ENCODE peak calls at places on chromosomes 4 and X, in nine cellular contexts. Y is left lung; X is HT-29; B is CD8-positive, alpha-beta memory T cell; M is neural progenitor cell; L is ELR; T is ACHN; S is KG1; N is naive thymus-derived CD4-positive, alpha-beta T cell. P is an unnamed sample.

GRCh38 chr4:6702761-6703160 is 6.9 kb downstream of the MRFAP1L1 start:
- DNase-seq in Y (no peak), X (no peak), B (no peak), M (no peak), L (no peak), T (no peak), S (no peak), N (no peak), P (no peak)

GRCh38 chrX:100995469-100995868 is 26.0 kb downstream of the ARL13A start:
- DNase-seq in Y (no peak), X (no peak), B (no peak), M (no peak), L (peak), T (peak), S (no peak), N (no peak), P (peak)

GRCh38 chr4:172147702-172148101 is 334.5 kb downstream of the GALNTL6 start:
- DNase-seq in Y (no peak), X (no peak), B (no peak), M (no peak), L (peak), T (peak), S (no peak), N (no peak), P (no peak)

GRCh38 chr4:164621886-164622521 is 131.9 kb upstream of the SMIM31 start:
- DNase-seq in Y (no peak), X (no peak), B (no peak), M (no peak), L (no peak), T (no peak), S (no peak), N (no peak), P (peak)

GRCh38 chr4:79176351-79176750 is 149.5 kb downstream of the NAA11 start:
- DNase-seq in Y (no peak), X (no peak), B (no peak), M (no peak), L (no peak), T (no peak), S (no peak), N (no peak), P (no peak)

GRCh38 chr4:77170926-77171325 is 13.9 kb downstream of the CCNG2 start:
- DNase-seq in Y (no peak), X (no peak), B (no peak), M (no peak), L (no peak), T (no peak), S (no peak), N (no peak), P (no peak)

GRCh38 chr4:82282875-82283274 is 90.9 kb downstream of the HNRNPD start:
- DNase-seq in Y (no peak), X (no peak), B (no peak), M (no peak), L (no peak), T (no peak), S (no peak), N (no peak), P (no peak)

GRCh38 chr4:22170353-22170752 is 221.8 kb upstream of the KCNIP4 start:
- DNase-seq in Y (no peak), X (no peak), B (no peak), M (no peak), L (peak), T (peak), S (no peak), N (no peak), P (peak)

GRCh38 chr4:2136736-2137135 is 77.6 kb downstream of the NAT8L start:
- DNase-seq in Y (no peak), X (peak), B (no peak), M (no peak), L (no peak), T (no peak), S (no peak), N (no peak), P (peak)

GRCh38 chr4:158996669-158997074 is 106.2 kb upstream of the RAPGEF2 start:
- DNase-seq in Y (no peak), X (no peak), B (no peak), M (no peak), L (peak), T (peak), S (no peak), N (no peak), P (peak)

GRCh38 chrX:52933976-52934703 is 24.2 kb downstream of the FAM156A start:
- DNase-seq in Y (no peak), X (peak), B (no peak), M (peak), L (no peak), T (no peak), S (no peak), N (peak), P (no peak)

GRCh38 chrX:1932231-1932630 is 317.4 kb downstream of the ASMT start:
- DNase-seq in Y (no peak), X (no peak), B (no peak), M (no peak), L (no peak), T (no peak), S (no peak), N (no peak), P (no peak)

GRCh38 chr4:156598138-156598681 is 373.4 kb downstream of the PDGFC start:
- DNase-seq in Y (peak), X (peak), B (no peak), M (no peak), L (peak), T (no peak), S (no peak), N (no peak), P (no peak)

GRCh38 chr4:38873290-38873949 is 5.8 kb downstream of the FAM114A1 start:
- DNase-seq in Y (no peak), X (no peak), B (no peak), M (no peak), L (no peak), T (no peak), S (no peak), N (no peak), P (no peak)

GRCh38 chr4:114364857-114365256 is 233.8 kb upstream of the UGT8 start:
- DNase-seq in Y (no peak), X (no peak), B (no peak), M (no peak), L (peak), T (peak), S (no peak), N (no peak), P (no peak)

GRCh38 chrX:22237479-22237878 is 35.2 kb upstream of the CBLL2 start:
- DNase-seq in Y (no peak), X (no peak), B (no peak), M (no peak), L (no peak), T (no peak), S (no peak), N (no peak), P (no peak)

GRCh38 chrX:133333154-133333750 is 82.0 kb downstream of the GPC4 start:
- DNase-seq in Y (no peak), X (no peak), B (no peak), M (no peak), L (no peak), T (no peak), S (no peak), N (no peak), P (no peak)

GRCh38 chr4:41594439-41594838 is 56.5 kb downstream of the LIMCH1 start:
- DNase-seq in Y (no peak), X (no peak), B (no peak), M (no peak), L (no peak), T (no peak), S (no peak), N (no peak), P (no peak)

GRCh38 chr4:110663738-110664444 is 41.0 kb upstream of the PITX2 start:
- DNase-seq in Y (no peak), X (peak), B (no peak), M (no peak), L (peak), T (no peak), S (no peak), N (no peak), P (peak)

GRCh38 chrX:101395789-101396188 is 5.0 kb downstream of the RPL36A start:
- DNase-seq in Y (no peak), X (no peak), B (no peak), M (no peak), L (no peak), T (no peak), S (no peak), N (no peak), P (peak)

GRCh38 chrX:112636288-112636687 is 43.5 kb downstream of the LHFPL1 start:
- DNase-seq in Y (no peak), X (no peak), B (no peak), M (no peak), L (peak), T (no peak), S (no peak), N (no peak), P (peak)

GRCh38 chr4:16360694-16361262 is 134.5 kb upstream of the TAPT1 start:
- DNase-seq in Y (no peak), X (no peak), B (no peak), M (no peak), L (no peak), T (no peak), S (no peak), N (no peak), P (no peak)

GRCh38 chrX:33053001-33053400 is 158.3 kb downstream of the DMD start:
- DNase-seq in Y (no peak), X (no peak), B (no peak), M (no peak), L (no peak), T (no peak), S (no peak), N (no peak), P (no peak)

GRCh38 chr4:151389316-151389715 is 19.7 kb upstream of the FHIP1A start:
- DNase-seq in Y (no peak), X (no peak), B (no peak), M (no peak), L (no peak), T (no peak), S (no peak), N (no peak), P (no peak)

GRCh38 chrX:39953879-39954278 is 143.9 kb downstream of the BCOR start:
- DNase-seq in Y (peak), X (peak), B (no peak), M (no peak), L (peak), T (peak), S (no peak), N (no peak), P (peak)

GRCh38 chr4:114727426-114727825 is 128.8 kb downstream of the UGT8 start:
- DNase-seq in Y (no peak), X (no peak), B (no peak), M (peak), L (no peak), T (no peak), S (no peak), N (no peak), P (no peak)

GRCh38 chrX:37871626-37872302 is 24.4 kb upstream of the DYNLT3 start:
- DNase-seq in Y (no peak), X (no peak), B (no peak), M (no peak), L (peak), T (peak), S (no peak), N (no peak), P (peak)

GRCh38 chrX:69503835-69504625 is at the start of gene NALF2:
- DNase-seq in Y (peak), X (no peak), B (no peak), M (peak), L (peak), T (peak), S (no peak), N (peak), P (peak)

GRCh38 chr4:14260591-14260990 is 633.1 kb upstream of the BOD1L1 start:
- DNase-seq in Y (no peak), X (no peak), B (no peak), M (no peak), L (no peak), T (no peak), S (no peak), N (no peak), P (no peak)

GRCh38 chrX:137432609-137433008 is 133.3 kb upstream of the ZIC3 start:
- DNase-seq in Y (no peak), X (peak), B (no peak), M (peak), L (no peak), T (peak), S (no peak), N (no peak), P (peak)